ENCODE peak calls at places on chromosomes 1 and 21, in ten cellular contexts. B is uterus, Z is ovary, Q is AG04450, P is BJ, C is Peyer's patch, N is stomach, R is kidney epithelial cell, Y is GM23338, H is heart left ventricle. U is an unnamed sample.

GRCh38 chr21:42513151-42513984 is at the start of gene SLC37A1:
- DNase-seq in C (no peak), H (no peak), R (no peak), B (no peak), Q (no peak), Z (no peak), Y (peak; percentile 73), N (peak; percentile 64), P (no peak), U (no peak)

GRCh38 chr1:203682401-203683383 is 56.1 kb downstream of the ATP2B4 start:
- DNase-seq in H (no peak), C (peak; percentile 79), B (no peak), P (no peak), R (no peak), Y (peak; percentile 71), Z (no peak), N (no peak), Q (no peak), U (no peak)

GRCh38 chr1:201119206-201119814 is 7.1 kb upstream of the CACNA1S start:
- DNase-seq in Z (no peak), Y (peak; percentile 87), C (peak; percentile 53), P (no peak), Q (no peak), N (peak; percentile 35), B (no peak), H (no peak), R (no peak), U (no peak)

GRCh38 chr1:229225331-229225782 is 45.6 kb upstream of the RAB4A start:
- DNase-seq in B (no peak), Z (no peak), N (no peak), P (no peak), H (no peak), R (no peak), C (peak; percentile 79), Q (no peak), Y (no peak), U (no peak)

GRCh38 chr1:42936309-42937078 is 22.2 kb downstream of the SLC2A1 start:
- DNase-seq in R (peak; percentile 49), Q (no peak), C (peak; percentile 75), N (peak; percentile 31), Y (no peak), P (peak; percentile 69), B (peak; percentile 37), Z (peak; percentile 48), H (no peak), U (peak; percentile 68)

GRCh38 chr1:19479351-19480120 is 5.8 kb downstream of the CAPZB start:
- DNase-seq in Y (no peak), R (no peak), Q (no peak), C (no peak), N (no peak), P (no peak), Z (no peak), H (no peak), B (no peak), U (no peak)

GRCh38 chr1:197471248-197472035 is 203.4 kb downstream of the CRB1 start:
- DNase-seq in P (no peak), B (no peak), Q (no peak), C (no peak), H (no peak), Y (peak; percentile 47), N (no peak), R (no peak), Z (peak; percentile 35), U (no peak)

GRCh38 chr21:36511484-36512227 is 31.7 kb upstream of the CLDN14 start:
- DNase-seq in N (no peak), R (no peak), Q (no peak), C (no peak), Y (no peak), Z (no peak), H (no peak), P (no peak), B (no peak), U (no peak)

GRCh38 chr1:112369389-112370285 is 26.4 kb upstream of the CTTNBP2NL start:
- DNase-seq in Y (peak; percentile 95), Z (peak; percentile 84), C (peak; percentile 94), P (no peak), B (peak; percentile 88), H (peak; percentile 91), N (peak; percentile 89), Q (peak; percentile 44), R (peak; percentile 32), U (peak; percentile 40)
- H3K4me3 ChIP-seq in Y (no peak overlapping the region), Z (no peak overlapping the region), C (no peak overlapping the region), P (no peak overlapping the region), B (no peak overlapping the region), H (no peak overlapping the region), N (no peak overlapping the region), Q (no peak overlapping the region), R (no peak overlapping the region), U (no peak overlapping the region)

GRCh38 chr1:205432116-205432515 is 10.3 kb upstream of the LEMD1 start:
- DNase-seq in Y (no peak), N (no peak), R (no peak), C (peak; percentile 32), H (no peak), B (no peak), P (no peak), Q (no peak), Z (no peak), U (no peak)

GRCh38 chr1:205437570-205437969 is 15.7 kb upstream of the LEMD1 start:
- DNase-seq in Z (no peak), B (no peak), P (no peak), N (no peak), H (no peak), C (no peak), Q (no peak), R (no peak), Y (no peak), U (no peak)

GRCh38 chr1:205436776-205437485 is 15.1 kb upstream of the LEMD1 start:
- DNase-seq in Z (no peak), B (no peak), R (no peak), P (no peak), H (no peak), C (peak; percentile 22), Y (no peak), N (no peak), Q (no peak), U (no peak)

GRCh38 chr1:205435904-205436573 is 14.2 kb upstream of the LEMD1 start:
- DNase-seq in R (no peak), Y (peak; percentile 76), B (no peak), P (no peak), C (peak; percentile 30), Q (no peak), Z (no peak), N (no peak), H (no peak), U (no peak)

DNA sequence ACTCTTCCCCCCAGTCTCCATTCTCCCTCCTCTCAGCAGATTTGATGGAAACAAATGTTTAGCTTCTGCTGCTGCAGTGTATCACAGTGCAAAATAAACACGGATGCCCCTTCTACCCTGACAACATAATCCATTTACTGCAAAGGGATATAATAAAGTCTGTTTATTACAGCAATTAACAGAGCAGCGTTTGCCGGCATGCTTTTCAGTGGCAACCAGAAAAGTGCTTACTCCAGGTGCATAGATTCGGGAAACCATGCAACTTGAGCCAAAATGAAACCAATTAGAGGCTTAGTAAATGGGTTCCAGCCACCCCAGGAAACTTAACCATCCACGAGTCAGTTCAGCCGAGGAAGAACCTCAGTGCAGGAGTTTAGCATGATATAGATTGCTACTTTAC is 12.9 kb upstream of the LEMD1 start:
- DNase-seq in B (no peak), H (no peak), N (no peak), C (peak; percentile 45), P (no peak), Z (no peak), Y (no peak), Q (no peak), R (no peak), U (no peak)
- H3K4me3 ChIP-seq in B (no peak overlapping the region), H (no peak overlapping the region), N (no peak overlapping the region), C (no peak overlapping the region), P (no peak overlapping the region), Z (no peak overlapping the region), Y (no peak overlapping the region), Q (no peak overlapping the region), R (no peak overlapping the region), U (no peak overlapping the region)

GRCh38 chr1:37922767-37923550 is 23.9 kb downstream of the INPP5B start:
- DNase-seq in Z (no peak), H (no peak), Q (no peak), Y (no peak), P (no peak), B (no peak), N (no peak), R (no peak), C (peak; percentile 75), U (no peak)
- H3K4me3 ChIP-seq in Z (no peak overlapping the region), H (no peak overlapping the region), Q (no peak overlapping the region), Y (no peak overlapping the region), P (no peak overlapping the region), B (no peak overlapping the region), N (no peak overlapping the region), R (no peak overlapping the region), C (no peak overlapping the region), U (no peak overlapping the region)

GRCh38 chr1:91501527-91501859 is 842 bp downstream of the CDC7 start:
- DNase-seq in Y (peak; percentile 70), B (no peak), Z (no peak), Q (no peak), R (no peak), C (no peak), P (no peak), N (no peak), H (no peak), U (peak; percentile 12)

GRCh38 chr1:91503332-91503900 is 2.8 kb downstream of the CDC7 start:
- DNase-seq in Z (no peak), H (no peak), B (no peak), N (no peak), Y (no peak), R (no peak), P (no peak), Q (no peak), C (no peak), U (no peak)

GRCh38 chr1:91502882-91503184 is 2.2 kb downstream of the CDC7 start:
- DNase-seq in H (no peak), Y (no peak), Q (no peak), R (no peak), Z (no peak), N (no peak), C (no peak), B (no peak), P (no peak), U (peak; percentile 4)

GRCh38 chr1:91500756-91501526 is at the start of gene CDC7:
- DNase-seq in P (peak; percentile 53), N (peak; percentile 83), C (peak; percentile 94), Z (peak; percentile 95), B (peak; percentile 96), H (peak; percentile 95), Q (peak; percentile 85), Y (peak; percentile 95), R (peak; percentile 56), U (peak; percentile 80)

DNA sequence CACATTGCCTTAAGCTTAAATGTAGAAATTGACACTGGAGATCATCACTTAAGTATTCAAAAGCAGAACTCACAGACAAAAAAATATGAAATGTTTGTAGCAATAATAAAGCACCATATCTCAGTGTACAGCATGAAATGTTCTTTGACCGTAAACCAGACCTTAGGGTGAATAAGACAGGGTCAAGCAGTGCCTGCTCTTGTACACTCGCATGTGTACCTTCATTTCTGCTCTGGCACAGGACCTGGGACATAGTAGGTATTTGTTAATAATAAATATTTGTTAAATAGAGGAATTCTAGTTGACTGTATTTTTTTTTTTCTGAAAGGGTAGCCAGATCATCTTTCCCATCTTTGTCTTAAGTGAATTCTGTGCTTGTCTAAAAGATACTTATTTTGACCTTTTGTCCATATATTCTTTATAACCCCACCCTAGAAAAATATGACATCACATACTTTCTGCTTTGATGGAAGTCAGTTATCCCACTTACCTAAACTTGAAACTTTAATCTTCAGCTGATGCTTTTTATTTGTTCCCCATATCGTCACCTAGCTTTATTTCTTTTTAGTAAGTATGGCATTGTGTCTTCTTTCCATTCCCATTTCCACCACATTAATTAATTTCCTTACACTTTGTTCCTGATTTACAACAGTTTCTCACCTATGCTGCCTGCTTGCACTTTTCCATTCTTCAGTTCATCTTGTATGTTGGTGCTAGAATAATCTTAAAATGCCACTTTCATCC is 1.7 kb downstream of the CDC7 start:
- DNase-seq in R (no peak), Z (no peak), Q (no peak), P (no peak), B (no peak), Y (no peak), C (no peak), N (no peak), H (no peak), U (no peak)
- H3K4me3 ChIP-seq in R (peak overlapping the region; percentile 63), Z (no peak overlapping the region), Q (peak overlapping the region; percentile 91), P (no peak overlapping the region), B (no peak overlapping the region), Y (peak overlapping the region; percentile 51), C (no peak overlapping the region), N (no peak overlapping the region), H (no peak overlapping the region), U (peak overlapping the region; percentile 87)

U was measured in skeletal muscle cell.